ENCODE peak calls at places on chromosomes 5 and 9, in four cellular contexts. One of them, this sample, is unnamed. For H3K4me1, the result is how much of the 10 kb centered on the place peaks cover.

GRCh38 chr5:40405985-40406384 is 273.7 kb upstream of the PTGER4 start:
- DNase-seq in sigmoid colon: no peak
- DNase-seq in spleen: no peak
- DNase-seq in SK-N-SH: no peak
- DNase-seq in this sample: no peak

GRCh38 chr9:135862781-135863180 is 44.6 kb downstream of the CAMSAP1 start:
- DNase-seq in sigmoid colon: no peak
- DNase-seq in spleen: no peak
- DNase-seq in SK-N-SH: no peak
- DNase-seq in this sample: no peak

GRCh38 chr9:34654317-34655083 is 2.5 kb downstream of the IL11RA start:
- DNase-seq in sigmoid colon: peak
- DNase-seq in spleen: peak
- DNase-seq in SK-N-SH: peak
- DNase-seq in this sample: peak

GRCh38 chr5:59709346-59709821 is 184.1 kb downstream of the PDE4D start:
- DNase-seq in sigmoid colon: no peak
- DNase-seq in spleen: no peak
- DNase-seq in SK-N-SH: no peak
- DNase-seq in this sample: no peak

GRCh38 chr5:82885657-82886389 is 191.4 kb downstream of the TMEM167A start:
- DNase-seq in sigmoid colon: no peak
- DNase-seq in spleen: no peak
- DNase-seq in SK-N-SH: no peak
- DNase-seq in this sample: no peak

GRCh38 chr9:81969971-81970370 is 18.6 kb upstream of the SPATA31D1 start:
- DNase-seq in sigmoid colon: no peak
- DNase-seq in spleen: no peak
- DNase-seq in SK-N-SH: no peak
- DNase-seq in this sample: no peak

GRCh38 chr5:79795764-79796398 is 106.2 kb downstream of the CMYA5 start:
- DNase-seq in sigmoid colon: no peak
- DNase-seq in spleen: no peak
- DNase-seq in SK-N-SH: no peak
- DNase-seq in this sample: no peak

GRCh38 chr9:81193362-81194339 is 495.7 kb downstream of the TLE1 start:
- DNase-seq in sigmoid colon: no peak
- DNase-seq in spleen: no peak
- DNase-seq in SK-N-SH: no peak
- DNase-seq in this sample: no peak

GRCh38 chr9:63859475-63860215 is 1425.4 kb downstream of the FOXD4L5 start:
- DNase-seq in sigmoid colon: no peak
- DNase-seq in spleen: peak
- DNase-seq in SK-N-SH: peak
- DNase-seq in this sample: no peak

GRCh38 chr5:76720988-76721569 is 5.2 kb downstream of the F2R start:
- DNase-seq in sigmoid colon: no peak
- DNase-seq in spleen: no peak
- DNase-seq in SK-N-SH: no peak
- DNase-seq in this sample: no peak

GRCh38 chr5:168656633-168657032 is 77.5 kb upstream of the PANK3 start:
- DNase-seq in sigmoid colon: no peak
- DNase-seq in spleen: no peak
- DNase-seq in SK-N-SH: no peak
- DNase-seq in this sample: no peak

GRCh38 chr5:71957431-71957934 is 149.8 kb upstream of the MAP1B start:
- DNase-seq in sigmoid colon: no peak
- DNase-seq in spleen: no peak
- DNase-seq in SK-N-SH: no peak
- DNase-seq in this sample: no peak

GRCh38 chr9:22357016-22357415 is 89.6 kb upstream of the DMRTA1 start:
- DNase-seq in sigmoid colon: no peak
- DNase-seq in spleen: no peak
- DNase-seq in SK-N-SH: no peak
- DNase-seq in this sample: no peak

GRCh38 chr9:94945191-94946144 is 219.0 kb downstream of the AOPEP start:
- DNase-seq in sigmoid colon: peak
- DNase-seq in spleen: no peak
- DNase-seq in SK-N-SH: no peak
- DNase-seq in this sample: no peak

GRCh38 chr9:23938908-23939307 is 112.9 kb upstream of the ELAVL2 start:
- DNase-seq in sigmoid colon: no peak
- DNase-seq in spleen: no peak
- DNase-seq in SK-N-SH: no peak
- DNase-seq in this sample: no peak

GRCh38 chr9:106619211-106619610 is 243.8 kb upstream of the ZNF462 start:
- DNase-seq in sigmoid colon: no peak
- DNase-seq in spleen: no peak
- DNase-seq in SK-N-SH: no peak
- DNase-seq in this sample: no peak

GRCh38 chr5:16726538-16726946 is 109.7 kb upstream of the RETREG1 start:
- DNase-seq in sigmoid colon: no peak
- DNase-seq in spleen: no peak
- DNase-seq in SK-N-SH: no peak
- DNase-seq in this sample: no peak

GRCh38 chr9:99055384-99055783 is 49.5 kb upstream of the TGFBR1 start:
- DNase-seq in sigmoid colon: no peak
- DNase-seq in spleen: no peak
- DNase-seq in SK-N-SH: no peak
- DNase-seq in this sample: no peak

GRCh38 chr9:27460225-27461023 is 63.7 kb upstream of the IFNK start:
- DNase-seq in sigmoid colon: no peak
- DNase-seq in spleen: no peak
- DNase-seq in SK-N-SH: no peak
- DNase-seq in this sample: no peak

GRCh38 chr9:124436320-124436719 is 13.9 kb upstream of the ADGRD2 start:
- DNase-seq in sigmoid colon: no peak
- DNase-seq in spleen: no peak
- DNase-seq in SK-N-SH: no peak
- DNase-seq in this sample: no peak

GRCh38 chr9:110129460-110129859 is 78.5 kb downstream of the C9orf152 start:
- DNase-seq in sigmoid colon: no peak
- DNase-seq in spleen: no peak
- DNase-seq in SK-N-SH: no peak
- DNase-seq in this sample: no peak

GRCh38 chr5:89968870-89969472 is 440.6 kb downstream of the CETN3 start:
- DNase-seq in sigmoid colon: no peak
- DNase-seq in spleen: no peak
- DNase-seq in SK-N-SH: no peak
- DNase-seq in this sample: no peak

GRCh38 chr5:173917788-173918786 is 29.9 kb downstream of the CPEB4 start:
- DNase-seq in sigmoid colon: peak
- DNase-seq in spleen: peak
- DNase-seq in SK-N-SH: peak
- DNase-seq in this sample: peak

GRCh38 chr5:38719916-38720315 is 125.9 kb upstream of the OSMR start:
- DNase-seq in sigmoid colon: no peak
- DNase-seq in spleen: no peak
- DNase-seq in SK-N-SH: no peak
- DNase-seq in this sample: no peak

GRCh38 chr5:78835176-78835575 is 149.9 kb downstream of the ARSB start:
- DNase-seq in sigmoid colon: no peak
- DNase-seq in spleen: no peak
- DNase-seq in SK-N-SH: no peak
- DNase-seq in this sample: no peak

GRCh38 chr9:77017505-77017894 is 2.0 kb upstream of the FOXB2 start:
- DNase-seq in sigmoid colon: no peak
- DNase-seq in spleen: no peak
- DNase-seq in SK-N-SH: peak
- DNase-seq in this sample: no peak

GRCh38 chr9:77015291-77016048 is 4.0 kb upstream of the FOXB2 start:
- DNase-seq in sigmoid colon: no peak
- DNase-seq in spleen: no peak
- DNase-seq in SK-N-SH: peak
- DNase-seq in this sample: no peak

GRCh38 chr9:77018058-77019009 is 1.1 kb upstream of the FOXB2 start:
- DNase-seq in sigmoid colon: no peak
- DNase-seq in spleen: no peak
- DNase-seq in SK-N-SH: peak
- DNase-seq in this sample: no peak

GRCh38 chr9:77016111-77016525 is 3.3 kb upstream of the FOXB2 start:
- DNase-seq in sigmoid colon: no peak
- DNase-seq in spleen: no peak
- DNase-seq in SK-N-SH: peak
- DNase-seq in this sample: no peak

DNA sequence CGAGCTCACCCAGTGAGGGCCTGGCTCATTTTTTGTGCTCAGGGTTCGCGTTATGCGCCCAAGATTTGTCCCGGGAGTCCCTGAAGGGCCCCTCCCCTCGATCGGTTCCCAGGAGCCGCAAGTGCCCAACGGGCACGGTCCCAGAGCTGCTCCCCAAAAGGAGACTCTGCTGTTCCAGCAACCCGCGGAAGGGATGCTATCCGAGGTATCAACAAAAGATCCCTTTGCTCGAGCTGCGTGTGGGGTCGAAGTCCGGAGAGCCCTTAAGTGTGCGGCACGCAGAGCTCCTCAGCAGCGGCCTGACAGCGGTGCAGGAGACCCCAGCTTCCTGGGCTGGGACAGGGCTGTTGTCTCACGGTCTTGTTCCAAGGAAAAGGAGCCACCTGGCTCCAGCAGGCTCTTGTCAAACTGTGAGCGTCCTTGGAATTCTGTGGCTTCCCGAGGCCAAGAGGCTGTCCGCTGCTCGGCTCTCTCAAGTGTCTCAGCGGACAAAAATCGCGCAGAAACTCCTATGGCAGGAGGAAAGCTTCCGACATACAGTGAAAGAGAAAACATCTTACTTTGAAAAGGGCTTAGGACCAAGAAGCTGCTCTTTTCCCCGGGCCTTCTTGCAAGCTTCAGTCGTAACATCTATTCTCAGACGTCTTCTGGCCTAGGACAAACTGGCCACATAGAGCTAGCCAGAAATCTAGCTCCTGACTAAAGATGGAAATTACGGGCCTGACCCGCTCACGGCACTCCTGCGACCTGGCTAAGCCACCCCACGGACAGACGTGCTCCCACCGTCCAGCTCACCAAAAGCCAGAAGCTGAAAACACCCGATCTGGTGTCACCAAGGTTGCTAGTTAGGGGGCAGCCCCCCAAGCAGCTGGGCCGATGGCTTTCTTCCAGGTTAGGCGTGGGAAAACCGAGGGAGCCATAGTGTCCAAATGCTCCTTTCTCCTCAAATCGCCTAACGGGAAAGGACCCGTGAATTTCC is 2.6 kb upstream of the FOXB2 start:
- DNase-seq in sigmoid colon: no peak
- DNase-seq in spleen: no peak
- DNase-seq in SK-N-SH: peak
- DNase-seq in this sample: no peak
- TF ChIP-seq POLR2AphosphoS5 in sigmoid colon: no peak
- TF ChIP-seq POLR2AphosphoS5 in spleen: no peak
- TF ChIP-seq POLR2AphosphoS5 in SK-N-SH: no peak
- TF ChIP-seq POLR2AphosphoS5 in this sample: no peak

GRCh38 chr9:71754151-71754550 is 14.2 kb downstream of the CEMIP2 start:
- DNase-seq in sigmoid colon: no peak
- DNase-seq in spleen: no peak
- DNase-seq in SK-N-SH: no peak
- DNase-seq in this sample: no peak
- H3K4me1 ChIP-seq in sigmoid colon: under half
- H3K4me1 ChIP-seq in spleen: under half
- H3K4me1 ChIP-seq in SK-N-SH: under half
- H3K4me1 ChIP-seq in this sample: under half

DNA sequence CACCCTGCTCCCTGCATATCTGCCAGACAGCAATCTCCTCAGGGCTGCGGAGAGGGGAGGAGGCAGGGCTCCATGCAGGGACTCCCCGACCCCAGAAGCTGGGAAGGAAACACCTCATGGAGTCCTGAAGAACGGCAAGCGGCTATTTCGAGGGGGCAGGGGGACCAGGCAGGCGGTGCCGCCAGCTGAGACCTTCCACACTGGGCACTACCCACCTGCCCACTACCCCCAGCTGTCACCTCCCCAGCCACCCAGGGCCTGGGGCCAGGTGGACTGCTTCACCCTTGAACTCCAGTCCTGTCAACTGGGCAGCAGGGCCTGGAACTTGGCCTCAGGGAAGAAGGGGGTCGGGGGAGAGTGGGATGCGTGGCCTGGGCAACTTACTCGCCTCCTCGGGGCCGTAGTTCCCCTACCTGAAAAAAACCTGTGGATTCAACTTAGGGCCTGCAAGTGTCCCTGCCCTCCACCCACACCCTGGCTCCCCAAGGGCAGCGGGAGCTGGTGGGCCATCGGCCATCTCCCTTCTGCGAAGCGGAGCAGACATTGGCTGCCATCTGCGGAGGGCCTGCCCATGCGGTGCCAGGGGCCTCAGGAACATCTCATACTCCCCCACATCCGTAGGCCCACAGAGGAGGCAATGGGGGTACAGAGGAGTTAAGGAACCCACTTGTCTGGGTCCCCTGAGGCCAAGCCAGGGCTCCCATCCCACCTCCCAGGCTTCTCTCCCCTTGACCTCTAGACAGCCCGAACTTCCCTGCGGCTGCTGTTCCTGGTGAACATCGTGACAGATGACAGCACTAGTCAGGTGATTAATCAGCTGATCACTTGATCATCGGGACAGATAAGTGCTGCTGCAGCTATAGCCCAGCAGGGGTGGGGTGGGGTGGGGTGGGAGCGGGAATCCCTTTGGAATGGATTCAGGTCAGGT is 18.5 kb upstream of the RALGDS start:
- DNase-seq in sigmoid colon: no peak
- DNase-seq in spleen: no peak
- DNase-seq in SK-N-SH: no peak
- DNase-seq in this sample: no peak
- TF ChIP-seq POLR2AphosphoS5 in sigmoid colon: no peak
- TF ChIP-seq POLR2AphosphoS5 in spleen: no peak
- TF ChIP-seq POLR2AphosphoS5 in SK-N-SH: no peak
- TF ChIP-seq POLR2AphosphoS5 in this sample: no peak

GRCh38 chr9:91948061-91948422 is 2.0 kb downstream of the ROR2 start:
- DNase-seq in sigmoid colon: peak
- DNase-seq in spleen: no peak
- DNase-seq in SK-N-SH: peak
- DNase-seq in this sample: no peak

GRCh38 chr9:91945277-91946074 is 4.6 kb downstream of the ROR2 start:
- DNase-seq in sigmoid colon: peak
- DNase-seq in spleen: no peak
- DNase-seq in SK-N-SH: peak
- DNase-seq in this sample: peak

GRCh38 chr9:91946825-91947224 is 3.2 kb downstream of the ROR2 start:
- DNase-seq in sigmoid colon: no peak
- DNase-seq in spleen: no peak
- DNase-seq in SK-N-SH: no peak
- DNase-seq in this sample: no peak

GRCh38 chr9:91944711-91945110 is 5.3 kb downstream of the ROR2 start:
- DNase-seq in sigmoid colon: no peak
- DNase-seq in spleen: no peak
- DNase-seq in SK-N-SH: no peak
- DNase-seq in this sample: peak

GRCh38 chr9:91946196-91946595 is 3.8 kb downstream of the ROR2 start:
- DNase-seq in sigmoid colon: no peak
- DNase-seq in spleen: no peak
- DNase-seq in SK-N-SH: no peak
- DNase-seq in this sample: peak
- H3K4me1 ChIP-seq in sigmoid colon: under half
- H3K4me1 ChIP-seq in spleen: under half
- H3K4me1 ChIP-seq in SK-N-SH: under half
- H3K4me1 ChIP-seq in this sample: half or more

GRCh38 chr5:143383988-143384387 is 19.5 kb downstream of the NR3C1 start:
- DNase-seq in sigmoid colon: no peak
- DNase-seq in spleen: no peak
- DNase-seq in SK-N-SH: no peak
- DNase-seq in this sample: no peak
- TF ChIP-seq POLR2AphosphoS5 in sigmoid colon: no peak
- TF ChIP-seq POLR2AphosphoS5 in spleen: no peak
- TF ChIP-seq POLR2AphosphoS5 in SK-N-SH: no peak
- TF ChIP-seq POLR2AphosphoS5 in this sample: no peak

This sample was measured in stomach.